ENCODE peak calls at places on chromosomes 11 and 22, in seven cellular contexts. U, G, C, F, P, Q and J are unnamed samples.

GRCh38 chr11:122703541-122704272 is 48.2 kb downstream of the UBASH3B start:
- DNase-seq in F (no peak), G (no peak), C (no peak), Q (no peak), U (no peak), P (no peak), J (no peak)

GRCh38 chr11:15692739-15693138 is 578.0 kb downstream of the INSC start:
- DNase-seq in U (no peak), G (no peak), P (no peak), F (no peak), C (no peak), Q (no peak), J (no peak)

GRCh38 chr22:25051983-25052710 is 99.6 kb downstream of the KIAA1671 start:
- DNase-seq in F (no peak), U (peak; percentile 55), P (no peak), Q (no peak), C (peak; percentile 54), G (no peak), J (no peak)

GRCh38 chr11:63769044-63769718 is 606 bp upstream of the ZFTA start:
- DNase-seq in P (no peak), Q (no peak), U (no peak), F (no peak), G (peak; percentile 69), C (no peak), J (peak; percentile 55)

GRCh38 chr11:62068730-62069129 is 55.1 kb upstream of the INCENP start:
- DNase-seq in P (no peak), U (no peak), G (no peak), C (no peak), F (no peak), Q (no peak), J (no peak)

GRCh38 chr22:23575601-23576000 is 4.5 kb downstream of the IGLL1 start:
- DNase-seq in U (no peak), F (no peak), Q (no peak), G (peak; percentile 16), P (no peak), C (no peak), J (no peak)

GRCh38 chr22:47192106-47192650 is 429.7 kb downstream of the TBC1D22A start:
- DNase-seq in F (no peak), P (no peak), C (no peak), G (peak; percentile 50), U (no peak), Q (no peak), J (no peak)

GRCh38 chr11:623349-623869 is 1.3 kb downstream of the CDHR5 start:
- DNase-seq in F (no peak), P (no peak), G (peak; percentile 36), Q (no peak), C (no peak), U (no peak), J (no peak)

GRCh38 chr11:44755553-44756505 is 29.1 kb downstream of the TSPAN18 start:
- DNase-seq in F (no peak), U (no peak), C (no peak), G (no peak), P (no peak), Q (no peak), J (no peak)

GRCh38 chr11:65401803-65402248 is 15.4 kb downstream of the FRMD8 start:
- DNase-seq in U (no peak), Q (no peak), P (no peak), C (no peak), G (no peak), F (no peak), J (no peak)

GRCh38 chr11:128772814-128773213 is 78.9 kb downstream of the FLI1 start:
- DNase-seq in Q (no peak), C (no peak), F (no peak), U (peak; percentile 96), G (no peak), P (no peak), J (peak; percentile 71)